ENCODE peak calls at places on chromosome 16, in nine cellular contexts. Q, N, V, R, T, E, X, U and G are unnamed samples.

GRCh38 chr16:386641-387156 is 4.9 kb upstream of the PGAP6 start:
- DNase-seq in Q (no peak), N (peak), V (peak), R (no peak), T (no peak), E (no peak), X (no peak), U (peak), G (no peak)

GRCh38 chr16:80924372-80924978 is 82.2 kb downstream of the CMC2 start:
- DNase-seq in Q (peak), N (no peak), V (no peak), R (no peak), T (peak), E (peak), X (peak), U (peak), G (peak)

GRCh38 chr16:27334874-27335273 is 21.1 kb downstream of the IL4R start:
- DNase-seq in Q (no peak), N (no peak), V (no peak), R (no peak), T (no peak), E (no peak), X (no peak), U (no peak), G (no peak)

GRCh38 chr16:3643095-3643730 is 11.3 kb upstream of the DNASE1 start:
- DNase-seq in Q (peak), N (no peak), V (peak), R (peak), T (no peak), E (no peak), X (no peak), U (no peak), G (no peak)

GRCh38 chr16:56984639-56985038 is 4.7 kb upstream of the NLRC5 start:
- DNase-seq in Q (no peak), N (no peak), V (peak), R (no peak), T (no peak), E (no peak), X (no peak), U (no peak), G (no peak)

GRCh38 chr16:53056528-53056881 is 1.7 kb downstream of the CHD9 start:
- DNase-seq in Q (no peak), N (no peak), V (no peak), R (no peak), T (no peak), E (no peak), X (no peak), U (peak), G (no peak)

GRCh38 chr16:17032332-17032731 is 438.4 kb downstream of the XYLT1 start:
- DNase-seq in Q (no peak), N (no peak), V (no peak), R (no peak), T (no peak), E (no peak), X (no peak), U (no peak), G (no peak)

GRCh38 chr16:35737076-35737475 is 2277.7 kb downstream of the TP53TG3F start:
- DNase-seq in Q (no peak), N (no peak), V (no peak), R (no peak), T (no peak), E (no peak), X (no peak), U (no peak), G (no peak)

GRCh38 chr16:87047221-87048037 is 269.8 kb downstream of the C16orf95 start:
- DNase-seq in Q (no peak), N (no peak), V (no peak), R (no peak), T (no peak), E (no peak), X (no peak), U (no peak), G (no peak)

GRCh38 chr16:78727536-78727935 is 628.1 kb downstream of the WWOX start:
- DNase-seq in Q (no peak), N (no peak), V (no peak), R (no peak), T (no peak), E (no peak), X (no peak), U (no peak), G (no peak)

GRCh38 chr16:75308011-75308410 is 56.6 kb upstream of the BCAR1 start:
- DNase-seq in Q (no peak), N (no peak), V (no peak), R (no peak), T (peak), E (no peak), X (peak), U (no peak), G (no peak)

GRCh38 chr16:84761448-84762368 is 58.1 kb upstream of the CRISPLD2 start:
- DNase-seq in Q (no peak), N (no peak), V (no peak), R (no peak), T (no peak), E (no peak), X (no peak), U (no peak), G (no peak)

GRCh38 chr16:79912592-79913310 is 312.2 kb upstream of the MAF start:
- DNase-seq in Q (no peak), N (no peak), V (no peak), R (no peak), T (no peak), E (no peak), X (no peak), U (no peak), G (no peak)

GRCh38 chr16:30609928-30610839 is at the start of gene ZNF689:
- DNase-seq in Q (peak), N (peak), V (peak), R (peak), T (peak), E (peak), X (peak), U (peak), G (peak)
- TF ChIP-seq POLR2AphosphoS5 in Q (peak), N (peak), V (peak), R (no peak), T (peak), E (peak), X (peak), U (peak), G (peak)

GRCh38 chr16:89155184-89155679 is 16.3 kb upstream of the CDH15 start:
- DNase-seq in Q (no peak), N (peak), V (no peak), R (no peak), T (peak), E (no peak), X (peak), U (no peak), G (no peak)
- TF ChIP-seq POLR2AphosphoS5 in Q (no peak), N (peak), V (peak), R (no peak), T (no peak), E (no peak), X (peak), U (no peak), G (no peak)

GRCh38 chr16:10822702-10823101 is 4.1 kb upstream of the TVP23A start:
- DNase-seq in Q (no peak), N (no peak), V (no peak), R (no peak), T (no peak), E (no peak), X (no peak), U (no peak), G (no peak)

GRCh38 chr16:10813123-10813455 is 5.5 kb downstream of the TVP23A start:
- DNase-seq in Q (no peak), N (no peak), V (no peak), R (no peak), T (no peak), E (no peak), X (no peak), U (no peak), G (no peak)

GRCh38 chr16:10820546-10820945 is 2.0 kb upstream of the TVP23A start:
- DNase-seq in Q (no peak), N (no peak), V (no peak), R (no peak), T (no peak), E (no peak), X (no peak), U (no peak), G (no peak)

GRCh38 chr16:10817514-10817913 is 1.1 kb downstream of the TVP23A start:
- DNase-seq in Q (no peak), N (no peak), V (no peak), R (no peak), T (no peak), E (no peak), X (no peak), U (no peak), G (no peak)

DNA sequence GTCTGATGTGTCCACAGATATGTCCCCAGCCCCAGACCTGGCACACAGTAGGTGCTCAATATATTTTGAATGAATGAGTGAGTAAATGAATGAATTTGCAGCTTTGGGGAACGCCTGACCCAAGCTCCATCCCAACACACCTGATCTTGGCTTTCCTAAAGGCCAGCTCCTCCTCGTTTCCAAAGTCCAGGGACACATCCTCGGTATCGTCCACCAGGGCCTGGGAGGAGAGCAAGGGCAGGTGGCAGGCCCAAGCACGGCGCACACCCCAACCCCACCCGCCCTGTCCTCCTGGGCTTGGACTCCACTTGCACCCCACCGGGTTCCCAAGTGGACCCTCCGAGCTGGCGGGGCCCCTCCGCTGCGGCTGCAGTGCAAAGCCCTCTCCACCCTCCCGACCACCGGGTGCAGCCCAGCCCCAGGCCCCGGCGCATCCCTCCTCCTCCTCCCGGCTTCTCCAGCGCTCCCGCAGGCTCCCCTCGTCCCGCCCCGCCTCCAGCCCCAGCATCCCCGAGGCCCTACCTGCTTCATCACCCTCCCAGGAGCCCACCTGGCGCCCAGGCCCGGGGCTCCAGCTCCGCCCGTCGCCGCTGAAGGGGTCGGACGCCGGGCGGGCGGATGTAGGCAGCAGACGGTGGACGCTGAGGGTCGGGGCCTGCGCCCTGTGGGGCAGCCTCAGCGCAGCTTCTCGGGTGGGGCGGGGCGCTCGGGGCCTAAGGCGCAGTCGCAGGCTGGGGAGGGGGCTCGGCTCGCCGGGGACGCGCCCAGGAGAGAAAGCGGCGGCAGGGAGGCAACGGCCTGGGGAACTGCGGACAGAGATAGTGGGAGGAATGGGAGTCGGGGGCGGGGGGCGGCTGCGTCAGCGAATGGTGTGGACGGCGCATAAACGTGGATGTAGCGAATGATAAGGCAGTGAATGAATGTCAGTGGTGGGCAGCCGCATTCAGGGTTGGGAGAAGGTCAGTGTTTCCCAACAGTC is at the start of gene TVP23A:
- DNase-seq in Q (peak), N (no peak), V (no peak), R (no peak), T (no peak), E (no peak), X (no peak), U (peak), G (no peak)
- TF ChIP-seq POLR2AphosphoS5 in Q (no peak), N (no peak), V (no peak), R (no peak), T (no peak), E (no peak), X (no peak), U (no peak), G (no peak)

DNA sequence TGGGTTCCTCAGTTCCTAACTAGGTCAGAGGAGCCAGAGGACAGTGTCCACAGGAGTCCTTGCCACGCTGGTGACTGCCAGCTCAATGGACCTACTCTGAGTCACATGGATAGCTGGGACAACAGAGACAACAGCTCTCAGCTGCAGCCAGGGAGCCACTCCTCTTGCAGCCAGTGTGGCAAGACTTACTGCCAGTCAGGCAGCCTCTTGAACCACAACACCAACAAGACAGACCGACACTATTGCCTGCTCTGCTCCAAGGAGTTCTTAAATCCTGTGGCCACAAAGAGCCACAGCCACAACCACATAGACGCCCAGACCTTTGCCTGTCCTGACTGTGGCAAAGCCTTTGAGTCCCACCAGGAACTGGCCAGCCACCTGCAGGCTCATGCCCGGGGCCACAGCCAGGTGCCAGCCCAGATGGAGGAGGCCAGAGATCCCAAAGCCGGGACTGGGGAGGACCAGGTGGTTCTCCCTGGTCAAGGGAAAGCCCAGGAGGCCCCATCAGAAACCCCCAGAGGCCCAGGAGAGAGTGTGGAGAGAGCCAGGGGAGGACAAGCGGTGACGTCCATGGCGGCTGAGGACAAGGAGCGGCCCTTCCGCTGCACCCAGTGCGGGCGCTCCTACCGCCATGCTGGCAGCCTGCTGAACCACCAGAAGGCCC is 6.7 kb downstream of the ZNF646 start:
- DNase-seq in Q (no peak), N (no peak), V (peak), R (no peak), T (no peak), E (peak), X (no peak), U (no peak), G (peak)
- TF ChIP-seq POLR2AphosphoS5 in Q (no peak), N (no peak), V (no peak), R (no peak), T (no peak), E (peak), X (no peak), U (no peak), G (no peak)

GRCh38 chr16:89295071-89295900 is 77.8 kb downstream of the ZNF778 start:
- DNase-seq in Q (no peak), N (no peak), V (no peak), R (no peak), T (no peak), E (no peak), X (no peak), U (no peak), G (no peak)
- TF ChIP-seq POLR2AphosphoS5 in Q (no peak), N (no peak), V (peak), R (no peak), T (no peak), E (no peak), X (no peak), U (no peak), G (no peak)

DNA sequence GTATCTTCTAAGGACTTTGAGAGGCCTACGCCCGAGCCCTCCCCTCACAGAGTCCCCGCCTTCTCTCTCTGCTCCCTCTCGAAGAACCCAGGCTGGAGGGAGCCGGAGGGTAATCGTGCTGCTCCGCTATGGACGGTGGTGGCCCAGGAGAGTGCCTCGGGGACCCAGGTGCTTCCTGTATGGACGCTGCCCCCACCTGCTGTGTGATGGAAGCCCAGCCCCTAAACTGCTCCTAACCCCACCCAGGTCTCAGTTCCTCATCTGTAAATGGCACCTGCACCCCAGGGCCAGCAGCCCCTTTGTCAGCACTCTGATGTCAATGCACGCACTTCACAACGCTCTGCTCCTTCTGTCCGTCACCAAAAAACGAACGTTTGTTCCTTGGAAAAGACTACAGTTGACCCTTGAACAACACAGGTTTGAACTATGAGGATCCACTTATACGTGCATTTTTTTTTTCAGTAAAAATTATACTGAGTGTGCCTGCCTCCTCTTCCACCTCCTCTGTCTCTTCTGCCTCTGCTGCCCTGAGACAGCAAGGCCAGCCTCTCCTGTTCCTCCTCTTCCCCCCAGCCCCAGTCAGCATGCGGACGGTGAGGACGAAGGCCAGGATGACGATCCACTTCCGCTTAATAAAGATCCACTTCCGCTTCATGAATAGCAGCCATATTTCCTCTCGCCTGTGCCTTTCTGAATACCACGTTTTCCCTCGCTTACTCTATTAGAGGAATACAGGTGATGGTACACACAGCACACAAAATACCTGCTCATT is 118.3 kb downstream of the BANP start:
- DNase-seq in Q (no peak), N (no peak), V (peak), R (no peak), T (peak), E (no peak), X (no peak), U (no peak), G (peak)
- TF ChIP-seq POLR2AphosphoS5 in Q (no peak), N (no peak), V (peak), R (no peak), T (no peak), E (no peak), X (no peak), U (no peak), G (no peak)

GRCh38 chr16:13959626-13960025 is 39.7 kb downstream of the ERCC4 start:
- DNase-seq in Q (no peak), N (no peak), V (no peak), R (no peak), T (no peak), E (no peak), X (no peak), U (no peak), G (no peak)

GRCh38 chr16:13961099-13961811 is 41.3 kb downstream of the ERCC4 start:
- DNase-seq in Q (no peak), N (no peak), V (no peak), R (no peak), T (no peak), E (no peak), X (no peak), U (peak), G (no peak)

GRCh38 chr16:13958438-13958837 is 38.5 kb downstream of the ERCC4 start:
- DNase-seq in Q (no peak), N (no peak), V (no peak), R (no peak), T (no peak), E (no peak), X (no peak), U (peak), G (no peak)

GRCh38 chr16:13956635-13957196 is 36.8 kb downstream of the ERCC4 start:
- DNase-seq in Q (no peak), N (no peak), V (no peak), R (no peak), T (no peak), E (no peak), X (no peak), U (no peak), G (no peak)

GRCh38 chr16:13957197-13958078 is 37.5 kb downstream of the ERCC4 start:
- DNase-seq in Q (peak), N (peak), V (no peak), R (peak), T (peak), E (peak), X (peak), U (peak), G (no peak)
- TF ChIP-seq POLR2AphosphoS5 in Q (no peak), N (peak), V (no peak), R (no peak), T (peak), E (peak), X (peak), U (peak), G (no peak)